ENCODE peak calls at places on chromosomes 6 and 20, in seven cellular contexts. Q is A549, I is HCT116, J is ascending aorta, L is body of pancreas, K is psoas muscle, G is AG09319. N is an unnamed sample.
A peak's percentile ranks its signal among the peaks of the same experiment; 100 is the strongest.

GRCh38 chr6:111418971-111419693 is 63.9 kb downstream of the REV3L start:
- DNase-seq in J (no peak), I (no peak), Q (no peak), L (no peak), K (no peak), G (no peak), N (no peak)

GRCh38 chr20:6767536-6768227 is at the start of gene BMP2:
- DNase-seq in K (peak; percentile 74), J (no peak), I (no peak), L (peak; percentile 77), Q (peak; percentile 48), G (no peak), N (peak; percentile 38)

GRCh38 chr20:44736170-44737021 is 9.3 kb upstream of the KCNK15 start:
- DNase-seq in K (peak; percentile 63), G (peak; percentile 39), L (peak; percentile 71), Q (peak; percentile 97), I (peak; percentile 89), J (no peak), N (peak; percentile 40)

GRCh38 chr6:21845018-21845417 is 251.5 kb downstream of the SOX4 start:
- DNase-seq in Q (no peak), L (no peak), I (no peak), J (no peak), K (no peak), G (no peak), N (peak; percentile 11)

GRCh38 chr6:125918681-125919566 is 37.6 kb upstream of the HINT3 start:
- DNase-seq in K (no peak), Q (peak; percentile 92), J (no peak), G (peak; percentile 84), L (peak; percentile 66), I (no peak), N (no peak)

GRCh38 chr20:50285376-50286173 is 94.9 kb downstream of the CEBPB start:
- DNase-seq in G (no peak), I (no peak), J (no peak), K (no peak), Q (no peak), L (no peak), N (no peak)

GRCh38 chr20:4026093-4026601 is 10.8 kb upstream of the RNF24 start:
- DNase-seq in K (no peak), I (no peak), Q (no peak), L (no peak), J (no peak), G (peak; percentile 55), N (no peak)

GRCh38 chr20:62815066-62815991 is 1.5 kb upstream of the COL9A3 start:
- DNase-seq in G (no peak), I (no peak), J (no peak), L (no peak), K (no peak), Q (no peak), N (no peak)

GRCh38 chr6:40930555-40930954 is 108.5 kb downstream of the UNC5CL start:
- DNase-seq in Q (peak; percentile 24), G (no peak), J (no peak), K (no peak), L (peak; percentile 42), I (no peak), N (no peak)

GRCh38 chr6:7249391-7249790 is 63.6 kb downstream of the SSR1 start:
- DNase-seq in K (no peak), J (no peak), G (no peak), L (no peak), I (no peak), Q (no peak), N (no peak)
- TF ChIP-seq CTCF in K (no peak), J (no peak), G (no peak), L (no peak), I (no peak), Q (no peak), N (no peak)

DNA sequence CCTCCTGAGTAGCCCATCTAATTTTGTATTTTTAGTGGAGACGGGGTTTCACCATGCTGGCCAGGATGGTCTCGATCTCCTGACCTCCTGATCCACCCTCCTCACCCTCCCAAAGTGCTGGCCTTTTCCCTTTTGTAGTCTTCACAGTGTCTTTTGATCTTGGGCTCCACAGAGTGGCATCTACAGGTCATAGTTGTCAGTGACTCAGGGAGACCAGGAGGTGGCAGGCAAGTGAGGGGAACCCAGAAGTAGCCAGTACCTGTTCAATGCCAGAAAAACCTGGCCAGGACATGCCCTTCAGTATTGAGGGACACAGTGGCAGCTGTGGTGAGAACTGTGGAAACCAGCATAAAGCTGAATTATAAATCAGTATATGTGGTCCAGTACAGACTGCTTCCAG is 19.6 kb downstream of the RPP21 start:
- DNase-seq in J (no peak), K (no peak), I (no peak), L (peak; percentile 13), Q (peak; percentile 6), G (no peak), N (no peak)
- TF ChIP-seq CTCF in J (no peak), K (no peak), I (peak; percentile 61), L (no peak), Q (no peak), G (no peak), N (no peak)

GRCh38 chr6:26439552-26440125 is 665 bp upstream of the BTN3A3 start:
- DNase-seq in K (no peak), L (no peak), G (no peak), Q (no peak), J (no peak), I (no peak), N (no peak)
- TF ChIP-seq CTCF in K (no peak), L (no peak), G (no peak), Q (no peak), J (no peak), I (no peak), N (no peak)

DNA sequence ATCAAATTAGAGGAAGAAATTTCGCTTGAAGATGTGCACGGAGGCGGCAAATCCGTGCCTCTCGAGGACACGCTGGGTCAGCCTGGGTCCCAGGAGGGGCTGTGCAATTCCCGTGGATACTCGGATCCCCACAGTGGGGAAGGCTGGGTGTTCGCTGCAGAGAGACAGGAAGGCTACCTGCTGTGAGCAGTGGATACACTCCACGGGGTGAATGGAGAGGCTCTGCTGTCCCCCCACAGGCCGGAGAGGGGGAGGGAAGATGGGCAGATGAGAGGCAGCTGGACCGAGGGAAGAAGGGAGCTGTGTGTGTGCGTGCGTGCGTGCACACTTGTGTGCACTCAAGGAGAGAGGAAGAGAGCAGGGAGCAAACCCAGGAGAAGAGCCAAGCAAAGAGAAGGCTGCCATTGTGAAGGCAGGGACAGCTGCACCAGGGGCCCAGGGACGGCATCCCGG is 57.3 kb downstream of the SULF2 start:
- DNase-seq in L (no peak), G (no peak), J (no peak), K (no peak), I (no peak), Q (no peak), N (peak; percentile 9)
- TF ChIP-seq CTCF in L (no peak), G (no peak), J (no peak), K (no peak), I (no peak), Q (no peak), N (no peak)

GRCh38 chr6:74409447-74409846 is 713.4 kb downstream of the CD109 start:
- DNase-seq in J (no peak), G (peak; percentile 49), I (peak; percentile 31), K (no peak), L (no peak), Q (peak; percentile 55), N (no peak)
- TF ChIP-seq CTCF in J (peak; percentile 9), G (peak; percentile 51), I (peak; percentile 58), K (peak; percentile 30), L (no peak), Q (peak; percentile 67), N (peak; percentile 67)

GRCh38 chr20:1118336-1119127 is at the start of gene PSMF1:
- DNase-seq in I (peak; percentile 87), Q (peak; percentile 96), J (peak; percentile 77), L (peak; percentile 98), K (peak; percentile 97), G (peak; percentile 76), N (peak; percentile 93)
- TF ChIP-seq CTCF in I (no peak), Q (no peak), J (peak; percentile 28), L (no peak), K (peak; percentile 14), G (no peak), N (no peak)